ENCODE peak calls at places on chromosomes 2 and 18, in eight cellular contexts. One of them, this sample, is unnamed.

GRCh38 chr2:180240774-180241173 is 233.7 kb upstream of the CWC22 start:
- DNase-seq in 8988T: peak; percentile 10
- DNase-seq in psoas muscle: no peak
- DNase-seq in GM23248: peak; percentile 45
- DNase-seq in Calu3: peak; percentile 21
- DNase-seq in amniotic stem cell: peak; percentile 4
- DNase-seq in ELR: peak; percentile 53
- DNase-seq in stimulated activated CD4-positive, alpha-beta T cell treated with anti-CD3 and anti-CD28 coated beads, Interleukin-15, amount 100 ng/mL, for 1 hour: no peak
- DNase-seq in this sample: no peak

GRCh38 chr2:129253461-129253812 is 726.0 kb upstream of the RAB6C start:
- DNase-seq in psoas muscle: no peak
- DNase-seq in amniotic stem cell: no peak
- DNase-seq in GM23248: peak; percentile 7
- DNase-seq in ELR: no peak
- DNase-seq in stimulated activated CD4-positive, alpha-beta T cell treated with anti-CD3 and anti-CD28 coated beads, Interleukin-15, amount 100 ng/mL, for 1 hour: no peak
- DNase-seq in Calu3: no peak
- DNase-seq in 8988T: no peak
- DNase-seq in this sample: no peak

GRCh38 chr2:205775091-205775876 is 93.0 kb downstream of the NRP2 start:
- DNase-seq in GM23248: no peak
- DNase-seq in psoas muscle: no peak
- DNase-seq in ELR: no peak
- DNase-seq in amniotic stem cell: no peak
- DNase-seq in Calu3: no peak
- DNase-seq in 8988T: no peak
- DNase-seq in stimulated activated CD4-positive, alpha-beta T cell treated with anti-CD3 and anti-CD28 coated beads, Interleukin-15, amount 100 ng/mL, for 1 hour: no peak
- DNase-seq in this sample: no peak

GRCh38 chr2:65565681-65566080 is 133.3 kb upstream of the SPRED2 start:
- DNase-seq in Calu3: no peak
- DNase-seq in 8988T: no peak
- DNase-seq in GM23248: no peak
- DNase-seq in ELR: no peak
- DNase-seq in amniotic stem cell: no peak
- DNase-seq in psoas muscle: no peak
- DNase-seq in stimulated activated CD4-positive, alpha-beta T cell treated with anti-CD3 and anti-CD28 coated beads, Interleukin-15, amount 100 ng/mL, for 1 hour: no peak
- DNase-seq in this sample: no peak

GRCh38 chr18:57141208-57142129 is 5.4 kb upstream of the BOD1L2 start:
- DNase-seq in stimulated activated CD4-positive, alpha-beta T cell treated with anti-CD3 and anti-CD28 coated beads, Interleukin-15, amount 100 ng/mL, for 1 hour: no peak
- DNase-seq in ELR: no peak
- DNase-seq in psoas muscle: no peak
- DNase-seq in Calu3: peak; percentile 86
- DNase-seq in amniotic stem cell: no peak
- DNase-seq in 8988T: no peak
- DNase-seq in GM23248: no peak
- DNase-seq in this sample: no peak

GRCh38 chr2:120682654-120683053 is 53.0 kb upstream of the GLI2 start:
- DNase-seq in stimulated activated CD4-positive, alpha-beta T cell treated with anti-CD3 and anti-CD28 coated beads, Interleukin-15, amount 100 ng/mL, for 1 hour: no peak
- DNase-seq in ELR: peak; percentile 26
- DNase-seq in GM23248: no peak
- DNase-seq in Calu3: peak; percentile 71
- DNase-seq in 8988T: no peak
- DNase-seq in amniotic stem cell: no peak
- DNase-seq in psoas muscle: no peak
- DNase-seq in this sample: no peak

GRCh38 chr2:95387358-95387757 is 15.2 kb upstream of the FAHD2A start:
- DNase-seq in Calu3: no peak
- DNase-seq in psoas muscle: no peak
- DNase-seq in GM23248: no peak
- DNase-seq in amniotic stem cell: no peak
- DNase-seq in stimulated activated CD4-positive, alpha-beta T cell treated with anti-CD3 and anti-CD28 coated beads, Interleukin-15, amount 100 ng/mL, for 1 hour: no peak
- DNase-seq in 8988T: no peak
- DNase-seq in ELR: no peak
- DNase-seq in this sample: no peak

GRCh38 chr2:68089961-68090360 is 27.2 kb upstream of the C1D start:
- DNase-seq in GM23248: no peak
- DNase-seq in 8988T: no peak
- DNase-seq in ELR: no peak
- DNase-seq in stimulated activated CD4-positive, alpha-beta T cell treated with anti-CD3 and anti-CD28 coated beads, Interleukin-15, amount 100 ng/mL, for 1 hour: no peak
- DNase-seq in amniotic stem cell: no peak
- DNase-seq in Calu3: no peak
- DNase-seq in psoas muscle: no peak
- DNase-seq in this sample: no peak

GRCh38 chr2:48504647-48505327 is 25.2 kb upstream of the STON1 start:
- DNase-seq in Calu3: no peak
- DNase-seq in 8988T: no peak
- DNase-seq in GM23248: peak; percentile 73
- DNase-seq in amniotic stem cell: no peak
- DNase-seq in psoas muscle: no peak
- DNase-seq in stimulated activated CD4-positive, alpha-beta T cell treated with anti-CD3 and anti-CD28 coated beads, Interleukin-15, amount 100 ng/mL, for 1 hour: no peak
- DNase-seq in ELR: peak; percentile 64
- DNase-seq in this sample: no peak

This sample was measured in ovary.